ENCODE peak calls at places on chromosomes 7 and 10, in seven cellular contexts. One of them, this sample, is unnamed. For H3K4me1, the result is how much of the 10 kb centered on the place peaks cover.

GRCh38 chr10:5165738-5166137 is 19.2 kb downstream of the AKR1C8 start:
- DNase-seq in HepG2: no peak
- DNase-seq in HCT116: peak
- DNase-seq in SK-N-SH: peak
- DNase-seq in K562: peak
- DNase-seq in GM12878: no peak
- DNase-seq in H1: no peak
- DNase-seq in this sample: no peak

GRCh38 chr7:12403287-12404181 is at the start of gene VWDE:
- DNase-seq in H1: peak
- DNase-seq in GM12878: no peak
- DNase-seq in SK-N-SH: peak
- DNase-seq in HCT116: peak
- DNase-seq in HepG2: no peak
- DNase-seq in K562: peak
- DNase-seq in this sample: peak

GRCh38 chr7:26593405-26593804 is 271.0 kb downstream of the SKAP2 start:
- DNase-seq in SK-N-SH: peak
- DNase-seq in HCT116: no peak
- DNase-seq in GM12878: no peak
- DNase-seq in H1: peak
- DNase-seq in HepG2: no peak
- DNase-seq in K562: no peak
- DNase-seq in this sample: no peak

GRCh38 chr7:48168159-48168558 is 3.1 kb upstream of the ABCA13 start:
- DNase-seq in SK-N-SH: no peak
- DNase-seq in HCT116: no peak
- DNase-seq in GM12878: no peak
- DNase-seq in H1: no peak
- DNase-seq in HepG2: no peak
- DNase-seq in K562: no peak
- DNase-seq in this sample: no peak

GRCh38 chr10:47035447-47036337 is 124.5 kb downstream of the PTPN20 start:
- DNase-seq in HepG2: no peak
- DNase-seq in GM12878: no peak
- DNase-seq in SK-N-SH: peak
- DNase-seq in HCT116: no peak
- DNase-seq in H1: no peak
- DNase-seq in K562: no peak
- DNase-seq in this sample: no peak

GRCh38 chr10:34396669-34397068 is 418.4 kb downstream of the PARD3 start:
- DNase-seq in K562: no peak
- DNase-seq in HCT116: no peak
- DNase-seq in SK-N-SH: no peak
- DNase-seq in HepG2: no peak
- DNase-seq in H1: no peak
- DNase-seq in GM12878: no peak
- DNase-seq in this sample: no peak

GRCh38 chr7:8260871-8261707 is 878 bp downstream of the ICA1 start:
- DNase-seq in GM12878: no peak
- DNase-seq in H1: no peak
- DNase-seq in HepG2: no peak
- DNase-seq in SK-N-SH: peak
- DNase-seq in K562: peak
- DNase-seq in HCT116: no peak
- DNase-seq in this sample: no peak

GRCh38 chr10:21334891-21335696 is 190.4 kb downstream of the SKIDA1 start:
- DNase-seq in SK-N-SH: no peak
- DNase-seq in H1: no peak
- DNase-seq in HCT116: no peak
- DNase-seq in K562: peak
- DNase-seq in GM12878: no peak
- DNase-seq in HepG2: peak
- DNase-seq in this sample: no peak

GRCh38 chr7:136953386-136953785 is 84.9 kb downstream of the CHRM2 start:
- DNase-seq in H1: no peak
- DNase-seq in K562: no peak
- DNase-seq in HepG2: no peak
- DNase-seq in HCT116: no peak
- DNase-seq in GM12878: no peak
- DNase-seq in SK-N-SH: no peak
- DNase-seq in this sample: no peak

GRCh38 chr7:98228801-98229200 is 17.6 kb downstream of the BHLHA15 start:
- DNase-seq in SK-N-SH: no peak
- DNase-seq in HCT116: no peak
- DNase-seq in GM12878: no peak
- DNase-seq in H1: no peak
- DNase-seq in HepG2: no peak
- DNase-seq in K562: no peak
- DNase-seq in this sample: no peak

GRCh38 chr10:85527610-85528317 is 838.8 kb downstream of the GRID1 start:
- DNase-seq in HCT116: no peak
- DNase-seq in K562: no peak
- DNase-seq in GM12878: no peak
- DNase-seq in H1: no peak
- DNase-seq in SK-N-SH: no peak
- DNase-seq in HepG2: no peak
- DNase-seq in this sample: no peak
- TF ChIP-seq SIN3A in HCT116: no peak
- TF ChIP-seq SIN3A in K562: no peak
- TF ChIP-seq SIN3A in GM12878: no peak
- TF ChIP-seq SIN3A in H1: no peak
- TF ChIP-seq SIN3A in SK-N-SH: no peak
- TF ChIP-seq SIN3A in HepG2: no peak
- TF ChIP-seq SIN3A in this sample: no peak

DNA sequence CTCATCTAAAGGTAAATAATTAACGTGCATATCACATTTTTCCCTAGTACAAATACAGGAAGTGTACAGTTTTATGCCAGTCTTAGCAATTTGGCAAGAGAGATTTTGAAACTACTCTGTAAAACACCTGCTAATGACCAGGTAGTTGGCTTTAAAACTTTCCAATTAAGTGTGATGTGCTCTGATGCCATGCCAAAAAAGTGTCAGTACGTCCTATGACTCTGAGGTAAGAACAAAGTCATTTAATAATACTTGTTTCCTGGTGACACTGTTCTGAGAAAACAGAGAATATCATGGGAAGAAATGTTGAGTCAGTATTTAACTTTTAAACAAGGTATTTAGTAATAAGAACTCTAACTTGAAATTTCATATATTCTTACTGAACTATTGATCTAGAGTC is 9.6 kb downstream of the PDZD8 start:
- DNase-seq in H1: no peak
- DNase-seq in SK-N-SH: no peak
- DNase-seq in HepG2: no peak
- DNase-seq in GM12878: no peak
- DNase-seq in K562: no peak
- DNase-seq in HCT116: peak
- DNase-seq in this sample: peak
- H3K4me1 ChIP-seq in H1: under half
- H3K4me1 ChIP-seq in SK-N-SH: under half
- H3K4me1 ChIP-seq in HepG2: half or more
- H3K4me1 ChIP-seq in GM12878: under half
- H3K4me1 ChIP-seq in K562: under half
- H3K4me1 ChIP-seq in HCT116: half or more
- H3K4me1 ChIP-seq in this sample: under half

GRCh38 chr7:151780626-151781025 is 96.3 kb downstream of the PRKAG2 start:
- DNase-seq in H1: no peak
- DNase-seq in HCT116: no peak
- DNase-seq in GM12878: no peak
- DNase-seq in HepG2: no peak
- DNase-seq in SK-N-SH: no peak
- DNase-seq in K562: no peak
- DNase-seq in this sample: no peak

GRCh38 chr7:151784843-151785680 is 91.9 kb downstream of the PRKAG2 start:
- DNase-seq in H1: no peak
- DNase-seq in GM12878: no peak
- DNase-seq in K562: no peak
- DNase-seq in HCT116: no peak
- DNase-seq in HepG2: no peak
- DNase-seq in SK-N-SH: no peak
- DNase-seq in this sample: no peak

GRCh38 chr7:151783958-151784575 is 92.8 kb downstream of the PRKAG2 start:
- DNase-seq in HepG2: no peak
- DNase-seq in HCT116: no peak
- DNase-seq in GM12878: no peak
- DNase-seq in K562: no peak
- DNase-seq in SK-N-SH: no peak
- DNase-seq in H1: no peak
- DNase-seq in this sample: no peak

GRCh38 chr7:151781161-151781845 is 95.6 kb downstream of the PRKAG2 start:
- DNase-seq in SK-N-SH: no peak
- DNase-seq in H1: no peak
- DNase-seq in GM12878: no peak
- DNase-seq in K562: no peak
- DNase-seq in HepG2: no peak
- DNase-seq in HCT116: no peak
- DNase-seq in this sample: no peak

DNA sequence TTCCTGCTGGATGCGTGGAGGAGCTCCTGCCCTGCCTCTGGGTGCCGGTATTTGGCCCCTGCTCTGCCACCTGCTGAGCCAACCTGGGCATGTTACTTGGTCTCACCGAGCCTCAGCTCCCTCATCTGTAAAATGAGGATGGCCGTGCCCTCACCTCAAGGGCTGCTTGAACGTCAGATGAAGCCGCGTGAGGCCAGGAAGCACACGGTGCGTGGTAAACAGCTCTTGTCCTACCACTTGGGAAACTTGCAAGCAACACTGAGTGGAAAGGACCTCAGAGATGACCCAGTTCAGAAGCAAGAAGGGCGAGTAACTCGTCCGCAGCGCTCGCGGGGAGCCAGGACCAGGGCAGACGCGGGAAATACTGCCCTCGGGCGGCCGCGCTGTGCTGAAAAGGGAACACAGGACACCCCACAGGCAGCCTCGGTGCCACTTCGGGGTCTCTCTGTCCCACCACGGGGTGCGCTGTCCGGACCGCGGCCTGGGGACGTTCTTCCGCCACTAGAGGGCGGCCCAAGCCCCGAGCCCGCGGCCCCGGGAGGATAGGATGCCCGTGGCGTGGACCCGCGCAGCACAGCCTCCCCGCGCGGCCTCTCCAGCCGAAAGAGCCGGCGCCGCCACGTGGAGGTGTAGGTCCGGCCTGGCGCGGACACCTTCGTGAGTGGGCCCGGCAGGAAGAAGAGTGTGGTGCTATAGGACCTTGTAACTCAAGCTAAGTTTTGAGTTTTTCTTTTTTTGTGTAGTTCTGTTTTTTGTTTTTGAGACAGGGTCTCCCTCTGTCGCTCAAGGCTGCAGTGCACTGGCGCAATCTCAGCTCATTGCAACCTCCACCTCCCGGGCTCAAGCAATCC is 94.1 kb downstream of the PRKAG2 start:
- DNase-seq in H1: peak
- DNase-seq in HepG2: peak
- DNase-seq in K562: peak
- DNase-seq in GM12878: no peak
- DNase-seq in HCT116: peak
- DNase-seq in SK-N-SH: peak
- DNase-seq in this sample: peak
- TF ChIP-seq SIN3A in H1: no peak
- TF ChIP-seq SIN3A in HepG2: no peak
- TF ChIP-seq SIN3A in K562: no peak
- TF ChIP-seq SIN3A in GM12878: no peak
- TF ChIP-seq SIN3A in HCT116: no peak
- TF ChIP-seq SIN3A in SK-N-SH: no peak
- TF ChIP-seq SIN3A in this sample: no peak

GRCh38 chr7:116809636-116810266 is 52.6 kb upstream of the CAPZA2 start:
- DNase-seq in HCT116: peak
- DNase-seq in K562: peak
- DNase-seq in H1: no peak
- DNase-seq in HepG2: peak
- DNase-seq in SK-N-SH: peak
- DNase-seq in GM12878: no peak
- DNase-seq in this sample: peak

GRCh38 chr7:116811768-116812167 is 50.6 kb upstream of the CAPZA2 start:
- DNase-seq in HCT116: no peak
- DNase-seq in HepG2: no peak
- DNase-seq in K562: no peak
- DNase-seq in H1: no peak
- DNase-seq in GM12878: no peak
- DNase-seq in SK-N-SH: no peak
- DNase-seq in this sample: no peak

GRCh38 chr7:116812905-116813304 is 49.5 kb upstream of the CAPZA2 start:
- DNase-seq in HCT116: no peak
- DNase-seq in H1: no peak
- DNase-seq in K562: no peak
- DNase-seq in SK-N-SH: no peak
- DNase-seq in GM12878: no peak
- DNase-seq in HepG2: no peak
- DNase-seq in this sample: no peak

GRCh38 chr7:116807011-116807560 is 55.3 kb upstream of the CAPZA2 start:
- DNase-seq in K562: no peak
- DNase-seq in GM12878: no peak
- DNase-seq in SK-N-SH: no peak
- DNase-seq in H1: no peak
- DNase-seq in HepG2: no peak
- DNase-seq in HCT116: no peak
- DNase-seq in this sample: no peak

DNA sequence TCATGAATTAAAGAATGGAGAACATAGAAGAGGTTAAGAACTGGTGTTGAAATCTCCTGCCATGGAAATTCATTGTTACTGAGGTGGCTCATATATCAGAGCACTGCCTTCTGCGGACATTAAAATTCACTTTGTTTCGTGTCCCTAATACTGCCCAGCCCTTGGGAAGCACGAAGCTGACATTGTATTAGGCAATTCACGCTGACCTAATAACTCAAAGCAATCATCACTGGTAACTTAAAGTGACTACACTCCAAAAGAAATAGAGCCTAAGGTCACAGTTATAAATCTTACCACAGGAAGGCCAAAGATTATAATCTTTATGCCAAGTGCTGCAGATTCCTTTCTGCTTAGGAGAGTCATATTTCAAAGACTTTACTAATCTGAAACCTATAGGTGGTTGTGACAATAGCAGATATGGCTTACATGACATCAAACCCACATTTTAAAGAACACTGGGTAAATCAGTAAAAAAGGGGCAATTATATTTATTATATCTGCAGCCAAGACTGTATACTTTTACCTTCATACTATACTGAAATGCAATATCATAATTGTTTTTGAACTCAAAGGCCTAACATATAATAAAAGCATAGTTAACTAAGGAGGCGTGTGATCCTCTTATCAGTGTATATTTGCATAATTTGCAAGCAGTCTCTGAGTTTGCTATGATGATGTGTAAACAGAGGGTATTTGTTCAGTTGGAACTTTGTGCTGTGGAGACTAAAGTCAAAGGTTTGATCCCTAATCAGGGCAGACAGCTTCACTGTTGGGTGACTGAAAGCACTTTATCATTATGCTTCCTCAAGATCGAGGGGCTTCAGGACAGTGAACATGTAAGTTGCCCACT is 51.9 kb upstream of the CAPZA2 start:
- DNase-seq in SK-N-SH: no peak
- DNase-seq in K562: no peak
- DNase-seq in HepG2: peak
- DNase-seq in HCT116: no peak
- DNase-seq in H1: no peak
- DNase-seq in GM12878: no peak
- DNase-seq in this sample: no peak
- H3K4me1 ChIP-seq in SK-N-SH: under half
- H3K4me1 ChIP-seq in K562: under half
- H3K4me1 ChIP-seq in HepG2: half or more
- H3K4me1 ChIP-seq in HCT116: under half
- H3K4me1 ChIP-seq in H1: under half
- H3K4me1 ChIP-seq in GM12878: under half
- H3K4me1 ChIP-seq in this sample: under half